ENCODE peak calls at places on chromosomes 11 and 22, in five cellular contexts. L, K, W, Z and Q are unnamed samples.

GRCh38 chr22:26722159-26722558 is 64.8 kb downstream of the MIAT start:
- DNase-seq in L (no peak), Z (no peak), K (no peak), W (no peak), Q (no peak)

GRCh38 chr11:63998558-63999348 is 12.5 kb downstream of the OTUB1 start:
- DNase-seq in K (no peak), W (peak; percentile 85), Z (peak; percentile 65), L (no peak), Q (no peak)

GRCh38 chr22:28111501-28111900 is 192.4 kb upstream of the PITPNB start:
- DNase-seq in L (no peak), W (no peak), Z (no peak), K (no peak), Q (no peak)

GRCh38 chr11:96215826-96216225 is 127.2 kb downstream of the MAML2 start:
- DNase-seq in Z (no peak), W (no peak), K (no peak), L (no peak), Q (no peak)

GRCh38 chr22:25334091-25334490 is 114.7 kb downstream of the CRYBB2 start:
- DNase-seq in K (peak; percentile 49), Z (peak; percentile 72), W (no peak), L (no peak), Q (no peak)

GRCh38 chr11:106794058-106794457 is 224.2 kb downstream of the GUCY1A2 start:
- DNase-seq in L (no peak), Z (no peak), K (no peak), W (no peak), Q (no peak)

GRCh38 chr22:43053176-43053575 is 36.0 kb downstream of the TTLL1 start:
- DNase-seq in Z (no peak), W (no peak), L (no peak), K (no peak), Q (no peak)

GRCh38 chr11:22392561-22392960 is 54.4 kb downstream of the SLC17A6 start:
- DNase-seq in Z (no peak), W (no peak), K (no peak), L (no peak), Q (no peak)

GRCh38 chr11:122757201-122757600 is 81.1 kb upstream of the CRTAM start:
- DNase-seq in K (no peak), Z (no peak), W (no peak), L (no peak), Q (no peak)

GRCh38 chr22:41899992-41900651 is 14.8 kb downstream of the SHISA8 start:
- DNase-seq in K (no peak), W (peak; percentile 54), Z (no peak), L (no peak), Q (no peak)
- TF ChIP-seq POLR2AphosphoS5 in K (no peak), W (no peak), Z (no peak), L (no peak), Q (peak; percentile 26)

DNA sequence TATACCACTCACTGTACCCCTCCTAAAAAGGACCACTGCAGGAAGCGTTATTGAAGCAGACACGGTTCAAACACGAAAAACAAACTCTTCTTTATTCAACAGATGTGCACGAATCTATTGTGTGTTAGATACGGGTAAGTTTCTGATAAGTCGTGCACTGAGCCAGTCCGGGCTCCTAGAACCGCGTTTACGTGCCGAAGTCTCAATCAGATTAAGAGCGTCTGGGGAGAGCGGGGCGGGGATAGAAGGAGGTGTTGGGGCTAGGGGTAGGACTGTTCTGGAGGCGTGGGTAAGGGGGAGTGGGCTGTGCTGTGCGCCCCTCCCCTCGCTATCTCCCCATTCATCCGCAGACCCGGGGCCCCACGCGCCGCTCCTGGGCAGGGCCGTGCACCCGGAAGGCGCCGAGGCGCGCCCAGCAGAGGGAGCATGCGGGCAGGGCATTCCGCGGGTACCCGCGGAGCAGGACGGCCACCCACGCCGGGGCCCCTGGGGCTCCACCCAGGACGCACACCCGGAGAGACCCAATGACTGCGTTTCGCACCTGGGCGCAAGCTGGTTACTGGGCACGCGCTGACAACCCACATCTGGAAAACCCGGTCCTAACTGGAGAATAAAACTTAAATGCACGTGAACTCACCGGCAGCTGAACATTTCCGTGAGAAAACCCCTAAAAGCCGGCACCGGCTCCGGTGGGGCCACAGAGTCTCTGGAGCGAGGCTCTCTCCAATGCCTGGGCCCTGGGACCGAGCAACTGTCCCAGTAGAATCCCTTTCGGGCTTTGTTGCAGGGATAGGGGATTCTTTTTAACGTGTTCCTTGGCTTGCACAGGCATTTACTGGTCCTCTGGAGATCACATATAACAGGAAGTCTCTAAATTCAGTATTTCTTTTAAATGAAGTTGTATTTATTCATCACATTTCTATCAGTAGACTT is 40.6 kb downstream of the WEE1 start:
- DNase-seq in L (peak; percentile 84), K (peak; percentile 60), W (peak; percentile 99), Z (peak; percentile 88), Q (no peak)
- TF ChIP-seq CTCF in L (peak; percentile 89), K (peak; percentile 93), W (peak; percentile 89), Z (no peak), Q (peak; percentile 75)

DNA sequence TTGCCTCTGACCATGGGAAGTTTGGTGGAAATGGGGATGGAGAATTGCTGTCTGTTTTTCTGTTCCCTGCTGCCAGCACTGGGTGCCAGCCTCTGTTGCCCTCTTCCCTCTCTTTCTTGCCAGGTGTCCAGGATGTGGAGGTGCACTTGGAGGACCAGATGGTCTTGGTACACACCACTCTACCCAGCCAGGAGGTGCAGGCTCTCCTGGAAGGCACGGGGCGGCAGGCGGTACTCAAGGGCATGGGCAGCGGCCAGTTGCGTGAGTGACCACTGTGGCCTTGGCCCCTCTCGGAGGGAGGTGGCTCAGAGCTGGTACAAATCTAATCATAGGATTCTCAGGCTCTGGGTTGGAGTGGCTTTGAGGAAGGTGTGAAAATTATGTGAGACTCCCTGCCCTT is 6.0 kb downstream of the CCS start:
- DNase-seq in Z (no peak), K (no peak), L (no peak), W (peak; percentile 81), Q (no peak)
- TF ChIP-seq POLR2AphosphoS5 in Z (no peak), K (no peak), L (no peak), W (peak; percentile 69), Q (no peak)

DNA sequence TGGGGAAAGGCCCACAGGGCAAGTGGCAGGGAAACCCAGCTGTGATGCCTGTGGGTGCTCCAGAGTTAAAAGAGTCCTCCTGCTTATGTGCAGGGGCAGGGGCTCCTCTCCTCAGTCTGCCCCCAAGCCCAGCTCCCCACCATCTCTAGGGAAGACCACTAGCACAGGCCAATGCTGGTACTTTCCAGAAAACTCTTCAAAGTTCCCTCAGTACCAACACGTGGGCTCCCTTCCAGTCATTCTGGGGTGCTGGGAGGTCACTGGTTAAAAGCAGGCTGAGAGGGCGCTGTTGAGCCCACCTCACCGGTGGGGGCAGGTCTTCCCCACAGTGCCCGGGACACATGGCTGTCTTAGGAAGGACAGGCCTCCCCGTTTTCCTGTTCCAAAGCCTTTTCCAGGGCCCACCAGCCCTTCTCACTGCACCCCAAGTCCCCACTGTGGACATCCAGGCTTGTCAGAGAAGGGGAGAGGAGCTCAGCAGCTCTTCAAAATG is 154.6 kb downstream of the TRIM29 start:
- DNase-seq in L (no peak), W (no peak), K (no peak), Z (no peak), Q (no peak)
- TF ChIP-seq CTCF in L (no peak), W (no peak), K (no peak), Z (no peak), Q (no peak)